ENCODE peak calls at places on chromosome 20, in nine cellular contexts. Q is esophagus muscularis mucosa, U is upper lobe of right lung, Z is lower lobe of right lung, C is body of pancreas, N is uterus, O is psoas muscle, P is cardiac muscle cell, S is stomach. W is an unnamed sample.

GRCh38 chr20:16711859-16712258 is 18.0 kb upstream of the SNRPB2 start:
- DNase-seq in Q (no peak), P (peak; percentile 7), C (no peak), O (no peak), N (no peak), U (no peak), Z (no peak), S (no peak), W (no peak)

GRCh38 chr20:24913076-24913628 is 35.9 kb upstream of the CST7 start:
- DNase-seq in Z (no peak), O (no peak), C (no peak), Q (no peak), S (no peak), N (no peak), U (peak; percentile 35), P (no peak), W (no peak)

GRCh38 chr20:54172856-54173652 is 732 bp downstream of the CYP24A1 start:
- DNase-seq in S (no peak), P (peak; percentile 41), O (no peak), Q (no peak), U (no peak), Z (no peak), C (no peak), N (no peak), W (no peak)

GRCh38 chr20:24478584-24478983 is 9.2 kb downstream of the SYNDIG1 start:
- DNase-seq in S (no peak), U (no peak), O (no peak), Q (no peak), N (no peak), Z (no peak), C (no peak), P (no peak), W (no peak)

GRCh38 chr20:43448748-43449535 is 8.8 kb upstream of the SRSF6 start:
- DNase-seq in C (peak; percentile 54), Q (no peak), N (no peak), U (no peak), S (peak; percentile 51), P (peak; percentile 55), Z (no peak), O (no peak), W (no peak)

GRCh38 chr20:10171864-10172751 is 46.5 kb upstream of the SNAP25 start:
- DNase-seq in S (peak; percentile 73), N (no peak), U (peak; percentile 72), O (peak; percentile 44), P (peak; percentile 42), Z (peak; percentile 55), C (peak; percentile 46), Q (no peak), W (peak; percentile 11)

GRCh38 chr20:25197173-25197869 is 1.8 kb downstream of the ENTPD6 start:
- DNase-seq in C (no peak), S (no peak), Q (peak; percentile 85), O (no peak), U (no peak), Z (no peak), P (no peak), N (no peak), W (no peak)

GRCh38 chr20:37295001-37295400 is 5.5 kb downstream of the MANBAL start:
- DNase-seq in C (no peak), Z (no peak), O (no peak), S (no peak), N (peak; percentile 81), P (peak; percentile 90), Q (no peak), U (no peak), W (no peak)

GRCh38 chr20:62307226-62308101 is 4.7 kb downstream of the ADRM1 start:
- DNase-seq in S (no peak), Z (no peak), N (no peak), U (no peak), Q (no peak), O (no peak), C (no peak), P (no peak), W (no peak)

GRCh38 chr20:35697696-35698297 is 1.4 kb downstream of the NFS1 start:
- DNase-seq in P (no peak), Z (no peak), U (peak; percentile 21), Q (no peak), C (no peak), N (no peak), O (no peak), S (peak; percentile 15), W (no peak)

GRCh38 chr20:21571841-21572690 is 58.2 kb upstream of the NKX2-2 start:
- DNase-seq in P (peak; percentile 6), U (no peak), Z (no peak), N (no peak), C (peak; percentile 16), S (no peak), Q (no peak), O (no peak), W (no peak)

GRCh38 chr20:3896853-3897252 is 7.7 kb downstream of the PANK2 start:
- DNase-seq in C (no peak), U (no peak), Q (no peak), S (no peak), Z (no peak), P (no peak), O (no peak), N (no peak), W (no peak)

GRCh38 chr20:23690581-23690980 is 1.7 kb upstream of the CST4 start:
- DNase-seq in O (no peak), S (no peak), N (no peak), Q (peak; percentile 87), U (no peak), P (no peak), Z (no peak), C (no peak), W (no peak)

GRCh38 chr20:840503-840857 is 7.0 kb downstream of the FAM110A start:
- DNase-seq in S (no peak), P (no peak), Q (no peak), C (no peak), U (no peak), N (no peak), O (no peak), Z (no peak), W (no peak)
- H3K4me3 ChIP-seq in S (no peak overlapping the region), P (no peak overlapping the region), Q (no peak overlapping the region), C (no peak overlapping the region), U (no peak overlapping the region), N (no peak overlapping the region), O (no peak overlapping the region), Z (peak overlapping the region; percentile 57), W (no peak overlapping the region)

GRCh38 chr20:32448306-32449056 is 90.3 kb downstream of the ASXL1 start:
- DNase-seq in Q (no peak), C (no peak), N (peak; percentile 21), U (peak; percentile 51), P (peak; percentile 34), O (no peak), S (no peak), Z (no peak), W (no peak)
- H3K4me1 ChIP-seq in Q (peaks cover 17% of the 10 kb centered on the region), C (peaks cover 61% of the 10 kb centered on the region), N (no peaks in the 10 kb centered on the region), U (peaks cover 38% of the 10 kb centered on the region), P (peaks cover 9% of the 10 kb centered on the region), O (peaks cover 13% of the 10 kb centered on the region), S (peaks cover 16% of the 10 kb centered on the region), Z (peaks cover 43% of the 10 kb centered on the region), W (peaks cover 7% of the 10 kb centered on the region)

DNA sequence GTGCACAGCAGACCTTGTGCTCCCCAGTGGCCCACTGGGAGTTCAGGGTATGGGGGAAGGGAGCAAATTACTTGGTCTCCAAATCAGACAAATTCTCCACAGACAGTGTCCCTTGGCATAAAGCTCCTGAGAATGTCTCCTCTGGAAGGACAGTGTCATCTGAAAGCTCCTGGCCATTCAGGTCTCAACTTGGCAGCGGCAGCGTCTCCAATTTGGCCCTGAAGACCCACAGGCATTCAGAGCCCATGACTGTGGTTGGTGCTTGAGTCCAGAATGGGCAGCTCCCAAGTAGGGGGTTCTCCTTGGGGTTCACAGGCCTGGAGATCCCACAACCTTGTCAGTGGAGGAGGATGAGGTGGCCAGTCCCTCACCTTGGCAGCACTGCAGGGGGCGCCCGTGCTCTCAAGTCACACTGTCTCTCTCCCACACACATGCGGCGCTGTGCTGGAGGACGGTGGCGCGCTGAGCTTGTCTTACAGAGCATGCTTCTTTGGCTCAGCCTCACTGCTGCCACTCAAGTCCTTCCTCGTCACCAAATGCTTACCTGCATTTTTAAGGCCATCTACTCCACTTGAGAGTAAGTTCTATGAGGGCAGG is 20.7 kb downstream of the DYNLRB1 start:
- DNase-seq in Q (no peak), Z (peak; percentile 65), N (no peak), P (peak; percentile 52), O (peak; percentile 44), S (peak; percentile 73), U (no peak), C (peak; percentile 65), W (no peak)
- TF ChIP-seq CTCF in Q (peak; percentile 46), Z (peak; percentile 33), N (no peak), P (peak; percentile 54), O (peak; percentile 40), S (peak; percentile 10), U (peak; percentile 31), C (peak; percentile 53), W (no peak)

GRCh38 chr20:14336667-14337066 is 745 bp downstream of the FLRT3 start:
- DNase-seq in O (no peak), U (no peak), S (no peak), C (no peak), N (no peak), Z (no peak), P (peak; percentile 2), Q (no peak), W (no peak)

GRCh38 chr20:14333734-14334133 is 3.7 kb downstream of the FLRT3 start:
- DNase-seq in U (no peak), S (no peak), O (no peak), Q (no peak), P (no peak), C (no peak), N (no peak), Z (no peak), W (no peak)

GRCh38 chr20:14334306-14334930 is 3.0 kb downstream of the FLRT3 start:
- DNase-seq in Z (no peak), P (peak; percentile 30), U (no peak), C (peak; percentile 37), O (no peak), S (peak; percentile 47), Q (no peak), N (peak; percentile 25), W (no peak)

GRCh38 chr20:14332796-14333345 is 4.5 kb downstream of the FLRT3 start:
- DNase-seq in S (no peak), Z (no peak), N (no peak), O (no peak), C (no peak), U (no peak), P (no peak), Q (no peak), W (no peak)

DNA sequence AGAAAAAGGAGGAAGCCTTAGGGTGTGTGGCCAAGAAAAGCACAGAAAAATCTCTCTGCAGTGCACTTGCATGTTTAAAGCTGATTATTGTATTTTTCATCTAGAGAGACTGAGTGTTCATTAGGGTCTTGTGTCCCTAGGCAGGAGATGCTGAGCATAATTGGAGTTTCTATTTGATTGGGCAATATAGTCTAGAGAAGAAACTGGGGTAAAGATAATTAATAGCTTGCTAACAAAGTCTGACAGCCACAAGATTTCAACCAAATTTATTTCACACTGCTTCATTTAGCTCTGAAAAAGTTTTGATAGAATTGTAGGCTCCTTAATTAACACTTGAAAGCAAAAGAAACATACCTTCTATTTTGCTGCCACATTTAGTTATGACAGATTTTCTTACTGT is 2.3 kb downstream of the FLRT3 start:
- DNase-seq in C (no peak), S (no peak), P (no peak), N (no peak), U (no peak), Q (no peak), Z (no peak), O (no peak), W (no peak)
- H3K4me3 ChIP-seq in C (no peak overlapping the region), S (peak overlapping the region; percentile 49), P (peak overlapping the region; percentile 43), N (no peak overlapping the region), U (peak overlapping the region; percentile 48), Q (peak overlapping the region; percentile 1), Z (peak overlapping the region; percentile 53), O (peak overlapping the region; percentile 64), W (no peak overlapping the region)

GRCh38 chr20:50679753-50680105 is 11.6 kb downstream of the RIPOR3 start:
- DNase-seq in S (no peak), N (no peak), Z (no peak), U (no peak), O (no peak), C (no peak), Q (no peak), P (no peak), W (no peak)
- H3K4me1 ChIP-seq in S (peaks cover 36% of the 10 kb centered on the region), N (peaks cover 4% of the 10 kb centered on the region), Z (no peaks in the 10 kb centered on the region), U (peaks cover 4% of the 10 kb centered on the region), O (no peaks in the 10 kb centered on the region), C (peaks cover 58% of the 10 kb centered on the region), Q (peaks cover 9% of the 10 kb centered on the region), P (peaks cover 4% of the 10 kb centered on the region), W (no peaks in the 10 kb centered on the region)